ENCODE peak calls at places on chromosomes 12 and 14, in ten cellular contexts. I is cardiac muscle cell; G is brain microvascular endothelial cell; H is body of pancreas; D is lower lobe of right lung; F is uterus; A is effector memory CD4-positive, alpha-beta T cell; M is CD8-positive, alpha-beta memory T cell; Q is breast epithelium; U is right atrium auricular region. L is an unnamed sample.

GRCh38 chr12:54526800-54527630 is 22.4 kb upstream of the PDE1B start:
- DNase-seq in I (peak; percentile 60), G (peak; percentile 36), H (peak; percentile 41), D (no peak), F (peak; percentile 23), A (no peak), M (no peak), Q (no peak), U (no peak), L (peak; percentile 21)

GRCh38 chr12:3311491-3312103 is 179.4 kb upstream of the PRMT8 start:
- DNase-seq in I (no peak), G (no peak), H (no peak), D (no peak), F (no peak), A (no peak), M (no peak), Q (no peak), U (no peak), L (no peak)

GRCh38 chr12:1719139-1719538 is 28.3 kb downstream of the ADIPOR2 start:
- DNase-seq in I (peak; percentile 72), G (no peak), H (no peak), D (no peak), F (no peak), A (no peak), M (no peak), Q (no peak), U (no peak), L (no peak)

GRCh38 chr12:24175949-24176348 is 226.5 kb upstream of the SOX5 start:
- DNase-seq in I (no peak), G (no peak), H (no peak), D (no peak), F (no peak), A (no peak), M (no peak), Q (no peak), U (no peak), L (no peak)

GRCh38 chr12:17372508-17372907 is 717.5 kb downstream of the RERGL start:
- DNase-seq in I (no peak), G (no peak), H (no peak), D (no peak), F (no peak), A (no peak), M (no peak), Q (no peak), U (no peak), L (no peak)

GRCh38 chr12:121165316-121165715 is 32.6 kb downstream of the P2RX7 start:
- DNase-seq in I (peak; percentile 83), G (peak; percentile 52), H (peak; percentile 27), D (no peak), F (no peak), A (no peak), M (no peak), Q (no peak), U (no peak), L (no peak)

GRCh38 chr12:61846805-61847204 is 413.4 kb upstream of the USP15 start:
- DNase-seq in I (no peak), G (no peak), H (no peak), D (no peak), F (no peak), A (no peak), M (no peak), Q (no peak), U (no peak), L (no peak)

GRCh38 chr14:29804481-29804880 is 123.2 kb downstream of the PRKD1 start:
- DNase-seq in I (no peak), G (no peak), H (no peak), D (no peak), F (no peak), A (no peak), M (no peak), Q (no peak), U (no peak), L (no peak)

GRCh38 chr12:24975425-24975824 is 26.5 kb upstream of the BCAT1 start:
- DNase-seq in I (no peak), G (no peak), H (peak; percentile 30), D (no peak), F (no peak), A (no peak), M (no peak), Q (no peak), U (no peak), L (no peak)

GRCh38 chr14:57212919-57213318 is 55.8 kb downstream of the EXOC5 start:
- DNase-seq in I (no peak), G (no peak), H (no peak), D (no peak), F (no peak), A (no peak), M (no peak), Q (no peak), U (no peak), L (no peak)
- H3K36me3 ChIP-seq in I (peaks cover 29% of the 10 kb centered on the region), G (peaks cover 44% of the 10 kb centered on the region), H (peaks cover 17% of the 10 kb centered on the region), D (peaks cover 94% of the 10 kb centered on the region), F (no peaks in the 10 kb centered on the region), A (peaks cover 34% of the 10 kb centered on the region), M (peaks cover 13% of the 10 kb centered on the region), Q (no peaks in the 10 kb centered on the region), U (peaks cover 49% of the 10 kb centered on the region), L (peaks cover 87% of the 10 kb centered on the region)

GRCh38 chr12:6550294-6551062 is 5.4 kb downstream of the IFFO1 start:
- DNase-seq in I (no peak), G (no peak), H (no peak), D (peak; percentile 78), F (no peak), A (no peak), M (no peak), Q (no peak), U (no peak), L (peak; percentile 47)

GRCh38 chr12:6547566-6547965 is 8.3 kb downstream of the IFFO1 start:
- DNase-seq in I (no peak), G (no peak), H (no peak), D (no peak), F (no peak), A (no peak), M (no peak), Q (no peak), U (no peak), L (no peak)

GRCh38 chr12:6547987-6548386 is 7.9 kb downstream of the IFFO1 start:
- DNase-seq in I (peak; percentile 85), G (peak; percentile 78), H (no peak), D (no peak), F (peak; percentile 83), A (no peak), M (no peak), Q (no peak), U (no peak), L (peak; percentile 55)

GRCh38 chr12:6549379-6550151 is 6.3 kb downstream of the IFFO1 start:
- DNase-seq in I (no peak), G (no peak), H (no peak), D (no peak), F (no peak), A (no peak), M (no peak), Q (no peak), U (no peak), L (no peak)

DNA sequence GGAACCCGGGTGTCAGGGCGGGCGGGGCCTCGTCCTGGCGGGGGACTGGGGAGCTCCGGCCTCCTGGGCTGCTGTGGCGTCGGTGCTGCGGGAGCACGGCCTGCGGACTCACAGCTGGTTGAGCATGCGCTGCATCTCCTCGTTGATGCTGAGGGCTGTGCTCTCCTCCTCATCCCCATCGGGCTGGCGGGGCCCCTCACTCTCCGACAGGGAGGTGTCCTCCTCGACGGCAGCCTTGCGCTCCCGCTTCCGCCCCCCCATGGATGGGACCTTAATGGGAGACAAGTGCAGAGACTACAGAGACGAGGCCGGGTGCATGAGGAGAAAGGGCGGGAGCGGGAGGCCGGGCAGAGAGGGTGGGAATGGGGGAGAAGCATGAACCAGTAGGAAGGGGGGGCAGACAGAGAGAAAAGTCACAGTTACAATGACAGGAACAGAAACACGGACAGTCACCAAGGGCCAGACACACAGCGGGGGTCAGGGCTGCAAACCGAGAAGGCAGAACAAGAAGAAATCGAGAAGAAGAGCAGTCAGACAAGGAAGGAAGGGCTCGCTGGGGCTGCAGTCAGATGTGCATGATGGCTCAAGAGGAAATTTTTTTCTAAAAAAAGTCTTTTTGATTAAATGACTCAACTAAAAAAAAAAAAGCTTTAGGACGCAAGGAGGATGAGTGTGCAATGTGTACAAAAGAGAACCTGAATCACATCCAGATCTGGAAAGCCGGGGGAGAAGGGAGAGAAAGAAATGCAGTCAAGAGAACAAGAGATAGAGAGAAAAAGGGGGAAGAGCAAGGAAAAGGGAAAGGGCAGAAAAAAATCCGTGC is 7.1 kb downstream of the IFFO1 start:
- DNase-seq in I (peak; percentile 77), G (no peak), H (no peak), D (no peak), F (no peak), A (no peak), M (no peak), Q (no peak), U (no peak), L (no peak)
- H3K36me3 ChIP-seq in I (peaks cover 21% of the 10 kb centered on the region), G (peaks cover 21% of the 10 kb centered on the region), H (peaks cover 3% of the 10 kb centered on the region), D (peaks cover 64% of the 10 kb centered on the region), F (no peaks in the 10 kb centered on the region), A (peaks cover 44% of the 10 kb centered on the region), M (peaks cover 13% of the 10 kb centered on the region), Q (no peaks in the 10 kb centered on the region), U (peaks cover 21% of the 10 kb centered on the region), L (peaks cover 55% of the 10 kb centered on the region)

DNA sequence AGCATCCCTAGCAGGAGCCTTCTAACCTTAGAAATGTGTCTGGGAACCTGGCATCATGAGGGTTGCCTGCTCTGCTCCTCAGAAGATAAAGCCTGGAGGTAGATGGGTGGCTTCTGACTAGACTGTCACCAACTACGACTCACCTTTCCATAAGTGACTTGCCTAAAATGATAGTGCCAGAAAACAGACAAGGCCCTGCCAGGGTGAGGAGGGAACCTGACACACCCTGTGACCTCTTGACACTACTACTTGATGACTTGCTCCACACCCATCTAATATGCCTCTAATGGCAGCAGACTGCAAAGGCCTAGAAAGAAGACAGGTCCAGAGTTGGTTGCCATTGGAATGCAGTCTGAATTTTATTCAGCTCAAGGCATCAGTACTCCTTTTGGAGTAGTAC is 9.4 kb downstream of the RNF41 start:
- DNase-seq in I (no peak), G (no peak), H (no peak), D (no peak), F (no peak), A (no peak), M (no peak), Q (no peak), U (no peak), L (no peak)
- H3K36me3 ChIP-seq in I (peaks cover 65% of the 10 kb centered on the region), G (peaks cover 72% of the 10 kb centered on the region), H (peaks cover 33% of the 10 kb centered on the region), D (peaks cover 99% of the 10 kb centered on the region), F (no peaks in the 10 kb centered on the region), A (peaks cover 61% of the 10 kb centered on the region), M (peaks cover 49% of the 10 kb centered on the region), Q (peaks cover 4% of the 10 kb centered on the region), U (peaks cover 94% of the 10 kb centered on the region), L (peaks cover 98% of the 10 kb centered on the region)

DNA sequence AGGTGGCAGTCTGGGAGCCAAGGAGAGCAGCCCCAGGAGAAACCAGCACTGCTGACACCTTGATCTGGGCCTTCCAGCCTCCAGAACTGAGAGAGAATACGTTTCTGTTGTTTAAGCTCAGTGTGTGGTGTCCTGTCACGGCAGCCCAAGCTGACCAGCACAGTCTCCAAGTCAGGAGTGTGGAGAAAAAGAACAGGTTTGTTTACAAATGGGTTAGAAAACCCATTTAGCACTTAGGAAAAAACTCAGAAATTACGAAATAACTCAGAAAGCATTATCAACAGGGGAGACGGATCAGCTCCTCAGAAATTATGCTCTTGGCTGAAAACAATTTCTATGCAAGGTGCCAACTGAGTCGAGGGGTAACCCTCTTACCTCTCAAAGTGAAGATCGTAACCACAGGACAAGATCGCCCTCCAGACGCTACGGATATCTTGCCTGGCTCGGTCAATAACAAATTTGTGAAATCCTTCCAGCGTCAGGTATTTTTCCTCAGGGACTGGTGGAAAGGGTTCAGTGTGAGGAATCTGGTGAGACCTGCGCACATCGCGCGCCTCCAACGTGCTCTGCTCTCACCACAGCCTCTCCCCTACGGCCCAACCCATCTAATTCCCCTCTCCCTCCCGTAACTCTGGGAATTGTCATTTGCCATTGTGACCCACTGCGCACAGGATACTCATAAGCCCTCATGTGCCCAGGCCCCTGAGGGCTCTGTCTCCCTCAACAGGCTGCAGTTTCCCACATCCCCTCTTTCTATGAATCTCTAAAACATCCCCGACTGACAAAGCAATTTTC is 50.2 kb downstream of the TRAFD1 start:
- DNase-seq in I (no peak), G (no peak), H (no peak), D (no peak), F (no peak), A (no peak), M (no peak), Q (no peak), U (no peak), L (no peak)
- H3K36me3 ChIP-seq in I (peaks cover 49% of the 10 kb centered on the region), G (peaks cover 30% of the 10 kb centered on the region), H (peaks cover 20% of the 10 kb centered on the region), D (peaks cover 90% of the 10 kb centered on the region), F (no peaks in the 10 kb centered on the region), A (peaks cover 36% of the 10 kb centered on the region), M (peaks cover 18% of the 10 kb centered on the region), Q (peaks cover 11% of the 10 kb centered on the region), U (peaks cover 69% of the 10 kb centered on the region), L (peaks cover 96% of the 10 kb centered on the region)